ENCODE peak calls at places on chromosomes 13 and 19, in six cellular contexts. P, Q, Y, M, V and K are unnamed samples.

GRCh38 chr13:42101821-42102580 is 53.6 kb downstream of the DGKH start:
- DNase-seq in M (peak), Q (no peak), V (no peak), Y (no peak), P (no peak), K (no peak)

GRCh38 chr13:43411211-43411610 is 375.6 kb downstream of the ENOX1 start:
- DNase-seq in M (no peak), P (no peak), V (no peak), Q (no peak), Y (no peak), K (no peak)

GRCh38 chr13:113997845-113998751 is 24.2 kb upstream of the C13orf46 start:
- DNase-seq in Q (peak), Y (no peak), P (no peak), V (no peak), M (peak), K (no peak)

GRCh38 chr13:111203742-111204386 is 88.8 kb downstream of the ARHGEF7 start:
- DNase-seq in V (no peak), M (no peak), P (no peak), Y (no peak), Q (no peak), K (no peak)

GRCh38 chr13:75489502-75490263 is 7.7 kb upstream of the TBC1D4 start:
- DNase-seq in Y (no peak), P (peak), V (no peak), M (peak), Q (no peak), K (peak)

GRCh38 chr13:99151516-99151915 is 49.1 kb upstream of the UBAC2 start:
- DNase-seq in P (no peak), V (no peak), M (peak), Q (peak), Y (peak), K (no peak)

GRCh38 chr19:38466050-38466449 is 32.6 kb downstream of the RYR1 start:
- DNase-seq in Y (no peak), M (no peak), P (no peak), V (no peak), Q (no peak), K (no peak)

GRCh38 chr19:12567951-12568350 is 16.7 kb upstream of the ZNF564 start:
- DNase-seq in P (no peak), M (no peak), Q (peak), Y (no peak), V (no peak), K (no peak)

GRCh38 chr19:48896191-48896720 is 2.3 kb downstream of the TULP2 start:
- DNase-seq in Q (no peak), V (peak), P (peak), M (peak), Y (peak), K (peak)

GRCh38 chr13:31556376-31556775 is 182.9 kb upstream of the RXFP2 start:
- DNase-seq in M (peak), P (no peak), Y (no peak), Q (peak), V (no peak), K (no peak)

GRCh38 chr19:41957838-41958366 is 1.2 kb downstream of the RABAC1 start:
- DNase-seq in Q (peak), M (peak), V (peak), Y (peak), P (peak), K (peak)

GRCh38 chr19:55537741-55538111 is 793 bp upstream of the SBK2 start:
- DNase-seq in Y (no peak), M (no peak), Q (no peak), P (no peak), V (peak), K (no peak)

GRCh38 chr19:2533686-2534085 is 57.8 kb downstream of the GADD45B start:
- DNase-seq in V (no peak), P (no peak), M (peak), Y (no peak), Q (no peak), K (no peak)

GRCh38 chr19:47469419-47469700 is 2.3 kb downstream of the SLC8A2 start:
- DNase-seq in Q (no peak), Y (no peak), M (no peak), P (no peak), V (no peak), K (no peak)

GRCh38 chr13:80955487-80955886 is 614.6 kb upstream of the SPRY2 start:
- DNase-seq in M (peak), V (no peak), Q (peak), Y (no peak), P (no peak), K (no peak)

GRCh38 chr13:30679483-30680330 is 55.6 kb upstream of the ALOX5AP start:
- DNase-seq in M (peak), Y (no peak), P (no peak), V (peak), Q (no peak), K (peak)

GRCh38 chr13:52929826-52930225 is 81.4 kb upstream of the PCDH8 start:
- DNase-seq in M (no peak), Q (no peak), P (no peak), V (no peak), Y (no peak), K (no peak)

GRCh38 chr13:92612892-92613291 is 613.7 kb upstream of the GPC6 start:
- DNase-seq in P (no peak), M (no peak), Q (no peak), V (no peak), Y (no peak), K (no peak)

GRCh38 chr13:75256922-75257321 is 225.0 kb downstream of the TBC1D4 start:
- DNase-seq in V (no peak), Y (peak), Q (no peak), M (no peak), P (no peak), K (no peak)

GRCh38 chr13:114071991-114072390 is 60.4 kb downstream of the RASA3 start:
- DNase-seq in Q (no peak), Y (no peak), M (no peak), P (no peak), V (no peak), K (no peak)

GRCh38 chr13:50081106-50081898 is 66.1 kb downstream of the KCNRG start:
- DNase-seq in P (peak), M (no peak), Y (peak), V (peak), Q (no peak), K (peak)

GRCh38 chr19:50356691-50357177 is 8.7 kb downstream of the NAPSA start:
- DNase-seq in M (no peak), Q (no peak), Y (no peak), P (no peak), V (no peak), K (no peak)

GRCh38 chr13:33017410-33017929 is 1.2 kb downstream of the KL start:
- DNase-seq in V (peak), P (no peak), M (peak), Q (no peak), Y (peak), K (peak)

GRCh38 chr19:43739836-43740235 is 14.9 kb downstream of the SMG9 start:
- DNase-seq in Q (no peak), P (no peak), V (no peak), M (no peak), Y (no peak), K (no peak)

GRCh38 chr19:2355168-2356035 is 4.7 kb upstream of the TMPRSS9 start:
- DNase-seq in M (no peak), Y (no peak), V (no peak), Q (peak), P (no peak), K (no peak)

GRCh38 chr13:37608750-37609339 is 10.3 kb upstream of the POSTN start:
- DNase-seq in Y (no peak), Q (no peak), V (no peak), M (peak), P (no peak), K (no peak)
- TF ChIP-seq CTCF in Y (no peak), Q (peak), V (peak), M (peak), P (no peak), K (peak)

DNA sequence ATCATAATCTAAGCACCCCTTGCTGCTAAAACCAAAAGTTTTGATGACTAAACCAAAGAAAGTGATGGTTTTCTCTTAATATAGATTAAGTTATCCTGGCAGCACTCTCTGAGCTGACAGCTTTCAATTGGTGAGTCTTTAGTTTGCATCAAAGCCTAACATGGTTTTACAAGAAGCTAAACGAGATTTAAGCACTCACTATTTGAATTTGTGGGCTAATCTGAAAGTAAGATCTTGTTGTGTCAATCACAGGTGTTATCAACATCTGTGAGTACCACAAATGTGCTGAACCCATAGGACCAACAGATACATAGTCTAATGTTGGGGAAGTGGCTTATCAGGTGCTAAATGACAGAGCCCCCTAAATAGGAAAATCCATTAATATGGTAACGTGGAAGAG is 223.9 kb downstream of the LHFPL6 start:
- DNase-seq in M (no peak), Q (no peak), P (no peak), Y (no peak), V (no peak), K (peak)
- TF ChIP-seq CTCF in M (no peak), Q (no peak), P (no peak), Y (no peak), V (no peak), K (no peak)

GRCh38 chr13:67735651-67736050 is 505.5 kb upstream of the PCDH9 start:
- DNase-seq in Q (no peak), Y (no peak), V (no peak), M (no peak), P (no peak), K (no peak)

GRCh38 chr13:67742478-67742877 is 512.3 kb upstream of the PCDH9 start:
- DNase-seq in Y (no peak), V (no peak), M (no peak), P (no peak), Q (no peak), K (no peak)

GRCh38 chr13:67740871-67741475 is 510.8 kb upstream of the PCDH9 start:
- DNase-seq in Y (no peak), Q (no peak), V (no peak), M (no peak), P (no peak), K (no peak)

DNA sequence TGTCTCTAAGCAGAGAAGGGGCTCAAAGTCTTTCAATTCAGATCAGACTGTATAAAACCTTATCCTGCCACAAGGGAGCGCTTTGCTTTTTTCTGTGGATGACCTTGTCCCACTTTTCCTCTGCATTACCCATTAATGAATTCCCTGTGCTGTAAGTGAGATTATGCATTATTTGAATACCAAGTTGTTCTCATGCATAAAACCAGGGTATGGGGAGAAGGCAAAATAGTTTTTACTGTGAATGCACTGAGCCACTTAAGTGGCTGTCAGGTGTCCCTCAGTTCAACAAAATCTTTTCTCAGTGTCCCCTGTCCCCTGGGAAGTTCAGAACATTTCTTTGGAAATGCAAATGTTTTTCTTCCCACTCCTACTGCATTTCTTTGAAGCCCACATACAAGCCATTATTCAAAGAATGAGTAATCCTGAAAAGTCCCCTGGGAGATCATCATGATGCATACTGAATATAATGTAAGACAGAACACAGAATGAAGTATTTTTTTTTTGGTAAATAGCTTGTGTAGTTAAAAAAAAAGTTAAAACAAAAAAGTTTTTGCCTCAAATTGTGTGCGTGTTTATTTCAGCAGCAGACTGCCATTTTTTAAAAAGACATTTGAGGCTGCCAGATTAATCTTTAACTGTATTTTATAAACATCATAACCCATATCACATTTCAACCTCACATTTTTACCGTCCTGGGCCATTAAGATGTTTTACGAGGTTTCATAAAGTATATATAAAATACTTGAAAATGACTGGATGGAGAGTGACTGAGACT is 506.7 kb upstream of the PCDH9 start:
- DNase-seq in Q (peak), M (peak), V (peak), Y (peak), P (no peak), K (no peak)
- TF ChIP-seq CTCF in Q (no peak), M (peak), V (peak), Y (no peak), P (no peak), K (no peak)

GRCh38 chr13:38900188-38900587 is 90.4 kb downstream of the STOML3 start:
- DNase-seq in M (no peak), Y (peak), Q (no peak), P (no peak), V (peak), K (no peak)
- TF ChIP-seq CTCF in M (peak), Y (peak), Q (no peak), P (no peak), V (peak), K (no peak)